ENCODE peak calls at places on chromosome 7, in four cellular contexts. Q is kidney epithelial cell, W is A549, M is AG10803. U is an unnamed sample.

GRCh38 chr7:102170417-102170970 is 116.2 kb upstream of the SH2B2 start:
- DNase-seq in M (no peak), Q (no peak), W (no peak), U (no peak)

GRCh38 chr7:18623389-18623788 is 127.8 kb downstream of the HDAC9 start:
- DNase-seq in W (no peak), M (no peak), Q (no peak), U (no peak)

GRCh38 chr7:5550385-5550784 is 126.8 kb upstream of the TNRC18 start:
- DNase-seq in W (no peak), M (no peak), Q (no peak), U (no peak)

GRCh38 chr7:77684030-77684429 is 12.2 kb upstream of the RSBN1L start:
- DNase-seq in W (no peak), Q (no peak), M (peak), U (peak)

GRCh38 chr7:106767498-106768323 is 97.4 kb upstream of the PIK3CG start:
- DNase-seq in W (no peak), M (peak), Q (no peak), U (no peak)

GRCh38 chr7:69780377-69780776 is 182.1 kb downstream of the AUTS2 start:
- DNase-seq in W (no peak), Q (peak), M (peak), U (no peak)

GRCh38 chr7:151110236-151110940 is 24.1 kb downstream of the AGAP3 start:
- DNase-seq in M (no peak), W (no peak), Q (no peak), U (no peak)

GRCh38 chr7:78634073-78634472 is 819.4 kb downstream of the MAGI2 start:
- DNase-seq in Q (no peak), M (no peak), W (no peak), U (no peak)

GRCh38 chr7:147308539-147308938 is 1191.9 kb downstream of the CNTNAP2 start:
- DNase-seq in M (no peak), W (no peak), Q (no peak), U (no peak)

GRCh38 chr7:105849122-105849855 is 27.1 kb downstream of the ATXN7L1 start:
- DNase-seq in Q (peak), M (no peak), W (no peak), U (no peak)

GRCh38 chr7:11533229-11533820 is 298.7 kb downstream of the THSD7A start:
- DNase-seq in W (no peak), Q (no peak), M (no peak), U (no peak)

GRCh38 chr7:19107142-19107391 is 10.4 kb downstream of the TWIST1 start:
- DNase-seq in M (no peak), Q (no peak), W (no peak), U (no peak)

GRCh38 chr7:2805213-2806003 is 38.7 kb downstream of the GNA12 start:
- DNase-seq in M (no peak), Q (no peak), W (no peak), U (no peak)

GRCh38 chr7:128167316-128167691 is 73.8 kb upstream of the LEP start:
- DNase-seq in W (peak), M (peak), Q (peak), U (peak)

GRCh38 chr7:44559485-44559884 is 14.2 kb downstream of the DDX56 start:
- DNase-seq in Q (no peak), W (no peak), M (no peak), U (no peak)

GRCh38 chr7:115099906-115100305 is 178.0 kb downstream of the MDFIC start:
- DNase-seq in W (peak), Q (peak), M (peak), U (peak)

GRCh38 chr7:143892527-143893300 is 9.3 kb downstream of the TCAF1 start:
- DNase-seq in M (no peak), W (no peak), Q (no peak), U (no peak)

GRCh38 chr7:111392976-111393762 is 169.1 kb downstream of the IMMP2L start:
- DNase-seq in Q (no peak), M (peak), W (no peak), U (no peak)

GRCh38 chr7:5827755-5828154 is 46.3 kb upstream of the RNF216 start:
- DNase-seq in W (no peak), M (no peak), Q (no peak), U (no peak)

GRCh38 chr7:43583424-43584199 is 704 bp downstream of the STK17A start:
- DNase-seq in W (no peak), M (peak), Q (no peak), U (no peak)

GRCh38 chr7:151245360-151246160 is 2.9 kb downstream of the SMARCD3 start:
- DNase-seq in Q (no peak), M (no peak), W (peak), U (no peak)

GRCh38 chr7:151436446-151437162 is 3.3 kb downstream of the CRYGN start:
- DNase-seq in Q (no peak), M (no peak), W (no peak), U (no peak)

GRCh38 chr7:42014625-42015412 is 222.2 kb downstream of the GLI3 start:
- DNase-seq in W (peak), M (peak), Q (no peak), U (no peak)

GRCh38 chr7:3943265-3943664 is 642.2 kb downstream of the SDK1 start:
- DNase-seq in M (no peak), W (no peak), Q (no peak), U (no peak)

GRCh38 chr7:21671859-21672258 is 129.0 kb downstream of the DNAH11 start:
- DNase-seq in M (no peak), Q (no peak), W (no peak), U (no peak)

GRCh38 chr7:20666444-20666843 is 51.0 kb downstream of the ABCB5 start:
- DNase-seq in M (no peak), Q (no peak), W (no peak), U (no peak)

GRCh38 chr7:155907450-155908177 is 95.4 kb upstream of the SHH start:
- DNase-seq in M (no peak), W (no peak), Q (no peak), U (no peak)

GRCh38 chr7:121570365-121570764 is 174.3 kb upstream of the FAM3C start:
- DNase-seq in W (no peak), M (no peak), Q (no peak), U (no peak)

GRCh38 chr7:135745702-135746312 is 2.8 kb downstream of the FAM180A start:
- DNase-seq in Q (peak), M (peak), W (peak), U (peak)

GRCh38 chr7:28536259-28536658 is 123.9 kb downstream of the CREB5 start:
- DNase-seq in Q (no peak), W (no peak), M (peak), U (no peak)

GRCh38 chr7:48617988-48618387 is 306.4 kb upstream of the CDC14C start:
- DNase-seq in Q (no peak), W (no peak), M (no peak), U (no peak)

GRCh38 chr7:99504281-99504602 is 220 bp upstream of the ZKSCAN5 start:
- DNase-seq in M (no peak), W (peak), Q (peak), U (no peak)

GRCh38 chr7:15780271-15780670 is 93.8 kb upstream of the MEOX2 start:
- DNase-seq in W (no peak), M (peak), Q (peak), U (no peak)

GRCh38 chr7:76069238-76069638 is 21.3 kb downstream of the MDH2 start:
- DNase-seq in Q (peak), W (peak), M (peak), U (peak)

GRCh38 chr7:46839651-46840050 is 742.3 kb downstream of the TNS3 start:
- DNase-seq in M (peak), W (no peak), Q (no peak), U (no peak)

GRCh38 chr7:112160130-112160770 is 45.9 kb downstream of the DOCK4 start:
- DNase-seq in M (no peak), W (peak), Q (no peak), U (no peak)

GRCh38 chr7:153524070-153524601 is 528.1 kb upstream of the DPP6 start:
- DNase-seq in Q (no peak), M (no peak), W (no peak), U (no peak)

GRCh38 chr7:83947260-83947659 is 247.3 kb downstream of the SEMA3A start:
- DNase-seq in Q (no peak), M (no peak), W (peak), U (no peak)
- TF ChIP-seq CTCF in Q (peak), M (peak), W (no peak), U (peak)

GRCh38 chr7:83640240-83640639 is 8.7 kb downstream of the SEMA3E start:
- DNase-seq in Q (no peak), W (no peak), M (no peak), U (no peak)

GRCh38 chr7:83640731-83641533 is 8.0 kb downstream of the SEMA3E start:
- DNase-seq in W (no peak), Q (no peak), M (no peak), U (no peak)

GRCh38 chr7:83646027-83646426 is 2.9 kb downstream of the SEMA3E start:
- DNase-seq in W (no peak), Q (no peak), M (no peak), U (no peak)

GRCh38 chr7:83643012-83643411 is 5.9 kb downstream of the SEMA3E start:
- DNase-seq in W (no peak), Q (no peak), M (no peak), U (no peak)

GRCh38 chr7:83643754-83644153 is 5.2 kb downstream of the SEMA3E start:
- DNase-seq in M (no peak), Q (no peak), W (no peak), U (no peak)
- H3K4me3 ChIP-seq in M (no peak), Q (no peak), W (no peak), U (no peak)

GRCh38 chr7:34657632-34658268 is at the start of gene NPSR1:
- DNase-seq in W (no peak), M (no peak), Q (no peak), U (no peak)

GRCh38 chr7:34664757-34665156 is 6.7 kb downstream of the NPSR1 start:
- DNase-seq in Q (no peak), M (no peak), W (no peak), U (no peak)

GRCh38 chr7:34659676-34660075 is 1.7 kb downstream of the NPSR1 start:
- DNase-seq in W (no peak), Q (no peak), M (no peak), U (no peak)

GRCh38 chr7:34662058-34662457 is 4.0 kb downstream of the NPSR1 start:
- DNase-seq in W (no peak), M (no peak), Q (no peak), U (no peak)
- TF ChIP-seq CTCF in W (no peak), M (no peak), Q (no peak), U (no peak)

DNA sequence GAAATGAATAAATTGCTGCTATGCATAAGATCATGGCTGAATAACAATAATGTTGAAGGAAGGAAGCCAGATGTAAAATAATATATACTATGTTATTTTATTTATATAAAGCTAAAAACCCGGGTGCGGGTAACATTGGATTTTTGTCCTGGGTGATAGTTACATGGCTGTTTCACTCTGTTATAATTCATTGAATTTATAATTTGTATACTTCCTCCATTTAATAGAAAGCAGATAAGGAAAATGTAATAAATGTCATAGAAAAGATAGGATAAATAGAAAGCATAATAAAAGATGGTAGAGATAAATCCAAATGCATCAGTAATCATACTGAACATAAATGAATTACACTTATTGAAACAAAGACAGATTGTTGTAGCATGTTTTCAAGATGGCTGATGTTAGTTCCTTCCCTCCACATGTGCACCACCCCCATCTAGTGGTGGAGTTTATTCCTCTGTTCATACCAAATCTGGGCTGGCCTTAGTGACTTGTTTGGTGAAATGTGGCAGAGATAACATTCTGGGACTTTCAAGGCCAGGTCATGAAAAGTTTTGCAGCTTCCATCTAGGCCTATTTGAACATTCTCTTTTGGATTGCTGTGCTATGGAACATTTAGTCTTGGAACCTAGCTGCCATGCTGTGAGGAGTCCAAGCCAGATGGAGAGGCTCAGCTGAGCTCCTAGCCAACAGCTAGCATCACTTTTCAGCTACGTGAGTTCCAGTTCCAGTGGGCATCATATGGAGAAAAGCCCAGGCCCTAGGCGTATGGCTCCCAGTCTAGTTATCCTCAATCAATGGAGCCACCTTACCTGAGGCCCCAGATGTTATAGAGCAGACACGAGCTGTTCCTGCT is 46.9 kb downstream of the AHCYL2 start:
- DNase-seq in M (peak), W (peak), Q (no peak), U (no peak)
- H3K4me3 ChIP-seq in M (no peak), W (no peak), Q (no peak), U (no peak)

DNA sequence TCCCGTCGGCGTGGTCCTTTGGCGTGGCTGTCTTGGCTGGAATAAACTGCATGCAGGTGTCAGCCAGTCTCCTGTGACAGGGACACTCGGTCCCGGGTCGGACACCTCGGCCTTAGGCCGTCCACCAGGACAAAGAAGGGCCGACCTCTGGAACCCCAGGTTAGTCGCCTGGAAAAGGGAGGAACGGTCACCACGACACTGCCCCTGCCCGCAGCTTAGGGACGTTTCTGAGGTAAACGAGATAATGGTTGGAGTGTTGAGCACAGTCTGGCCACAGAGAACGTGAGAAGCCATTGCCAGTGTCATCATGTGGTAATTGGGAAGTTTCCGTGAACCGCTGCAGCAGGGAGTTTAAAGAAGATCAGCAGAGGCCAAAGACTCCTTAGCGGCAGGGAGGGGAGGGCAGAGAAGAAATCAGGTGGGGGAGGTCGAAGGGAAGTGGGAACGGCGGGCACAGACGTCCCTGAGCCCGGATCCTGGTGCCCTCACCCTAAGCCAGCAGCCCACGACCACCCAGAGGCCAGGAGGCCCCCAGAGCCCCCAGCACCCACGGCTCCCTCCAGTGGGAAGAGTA is 73.5 kb upstream of the FAM20C start:
- DNase-seq in W (no peak), Q (no peak), M (no peak), U (no peak)
- TF ChIP-seq CTCF in W (no peak), Q (peak), M (no peak), U (no peak)

DNA sequence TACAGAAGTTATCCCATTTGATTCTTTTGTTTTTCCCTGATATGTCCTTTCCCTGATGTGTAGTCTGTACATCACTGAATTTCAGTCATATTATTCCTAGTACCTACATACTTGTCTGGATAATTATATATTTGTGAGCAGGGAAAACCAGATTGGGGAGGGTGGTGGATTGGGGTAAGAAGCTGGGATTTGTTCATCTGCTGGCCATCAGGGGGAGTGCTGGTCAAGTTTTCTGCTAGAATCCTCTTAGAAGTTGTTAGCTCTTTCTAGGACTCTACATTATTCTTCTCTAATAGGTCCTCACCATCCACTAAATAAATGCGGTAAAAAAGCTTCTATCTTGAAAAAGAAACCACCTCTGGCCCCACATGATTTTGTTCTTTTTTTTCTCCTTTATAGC is 232.7 kb upstream of the TAC1 start:
- DNase-seq in Q (peak), W (peak), M (peak), U (no peak)
- H3K4me3 ChIP-seq in Q (no peak), W (no peak), M (no peak), U (no peak)

DNA sequence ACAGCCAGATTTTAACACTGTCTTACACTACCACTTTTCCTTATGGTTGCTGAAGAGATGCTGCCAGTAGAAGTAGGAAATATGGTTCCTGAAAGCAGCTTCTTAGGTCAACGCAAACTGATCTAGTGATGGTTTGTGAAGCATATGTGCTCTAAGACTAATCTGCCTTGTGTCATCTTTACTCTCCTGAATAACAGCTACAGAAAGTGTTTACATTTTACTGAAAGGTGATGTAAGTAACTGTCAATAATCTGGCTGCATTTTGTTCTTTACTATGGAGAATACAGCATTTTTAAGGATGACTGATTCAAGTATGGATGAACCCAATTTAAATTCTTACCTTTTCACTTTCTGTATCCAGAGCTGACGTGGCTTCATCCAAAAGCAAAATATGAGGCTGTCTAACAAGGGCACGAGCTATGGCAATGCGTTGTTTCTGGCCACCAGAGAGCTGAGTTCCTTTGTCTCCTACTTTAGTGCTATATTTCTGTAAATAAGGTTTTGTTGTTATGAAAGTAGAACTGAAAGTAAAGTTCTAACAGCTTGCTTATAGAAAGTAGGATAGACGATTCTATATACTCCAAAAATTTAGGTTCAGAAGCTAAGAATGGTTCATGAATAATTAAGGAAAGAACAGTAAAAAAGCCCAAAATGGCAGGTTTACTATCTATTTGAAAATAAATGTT is 30.2 kb upstream of the ABCB4 start:
- DNase-seq in Q (no peak), M (no peak), W (no peak), U (no peak)
- TF ChIP-seq CTCF in Q (no peak), M (no peak), W (no peak), U (no peak)

GRCh38 chr7:91367812-91368578 is 103.8 kb downstream of the FZD1 start:
- DNase-seq in W (no peak), M (no peak), Q (no peak), U (no peak)
- H3K4me3 ChIP-seq in W (no peak), M (no peak), Q (no peak), U (no peak)

DNA sequence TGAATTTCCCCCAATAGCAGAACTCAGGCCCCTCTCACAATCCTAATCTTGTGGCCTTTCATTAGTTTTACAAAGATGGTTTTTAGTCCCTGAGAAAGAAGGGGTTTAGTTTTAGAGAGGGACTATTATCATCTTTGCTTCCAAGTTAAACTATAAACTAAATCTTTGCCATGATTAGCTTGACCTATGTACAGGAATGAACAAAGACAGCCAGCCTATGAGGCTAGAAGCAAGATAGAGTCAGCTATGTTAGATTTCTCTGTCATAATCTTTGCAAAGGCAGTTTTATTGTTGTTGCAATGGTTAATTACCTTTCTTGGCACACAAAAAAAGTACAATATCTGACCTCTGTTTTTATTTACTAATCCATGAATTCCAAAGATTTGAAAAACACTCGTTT is 19.1 kb downstream of the RNF133 start:
- DNase-seq in W (no peak), Q (no peak), M (no peak), U (no peak)
- TF ChIP-seq CTCF in W (no peak), Q (no peak), M (no peak), U (no peak)

DNA sequence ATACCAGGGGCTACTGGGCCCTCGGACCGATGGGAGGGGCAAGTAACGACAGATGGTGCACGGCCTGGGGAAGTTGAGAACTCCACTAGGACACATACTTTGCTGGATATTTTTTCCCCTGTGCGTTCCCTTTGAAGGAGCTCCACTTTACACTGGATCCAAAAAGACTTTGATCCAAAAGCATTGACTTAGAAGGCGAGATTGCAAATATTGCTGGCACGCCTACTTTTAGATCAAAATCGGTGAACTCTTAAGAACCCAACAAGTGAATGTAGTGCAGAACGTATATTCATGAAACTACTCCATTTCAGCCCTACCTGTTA is 436 bp upstream of the SLC25A13 start:
- DNase-seq in Q (no peak), M (no peak), W (no peak), U (no peak)
- H3K4me3 ChIP-seq in Q (peak), M (peak), W (peak), U (peak)